ENCODE peak calls at places on chromosome 13, in six cellular contexts. K, I, Q, O, C and J are unnamed samples.

GRCh38 chr13:36282818-36283432 is 14.7 kb downstream of the CCDC169 start:
- DNase-seq in Q (no peak), C (no peak), O (peak), I (peak), K (no peak), J (peak)

GRCh38 chr13:38687246-38688229 is 661 bp downstream of the FREM2 start:
- DNase-seq in Q (no peak), O (no peak), I (no peak), C (no peak), K (no peak), J (no peak)

GRCh38 chr13:31476753-31477152 is 262.6 kb upstream of the RXFP2 start:
- DNase-seq in C (no peak), Q (no peak), I (no peak), K (no peak), O (no peak), J (no peak)

GRCh38 chr13:28532226-28533048 is 37.5 kb upstream of the FLT1 start:
- DNase-seq in O (no peak), Q (no peak), I (no peak), C (no peak), K (no peak), J (no peak)

GRCh38 chr13:45575830-45576180 is 39.7 kb downstream of the ERICH6B start:
- DNase-seq in C (no peak), Q (no peak), K (no peak), O (no peak), I (no peak), J (no peak)

GRCh38 chr13:112782433-112783010 is 92.7 kb downstream of the ATP11A start:
- DNase-seq in O (no peak), I (no peak), C (no peak), K (no peak), Q (no peak), J (no peak)

GRCh38 chr13:27168086-27168485 is 3.5 kb downstream of the USP12 start:
- DNase-seq in I (no peak), C (no peak), O (no peak), Q (no peak), K (no peak), J (no peak)

GRCh38 chr13:50230365-50230978 is 215.2 kb downstream of the KCNRG start:
- DNase-seq in I (peak), C (no peak), O (no peak), Q (no peak), K (no peak), J (no peak)

GRCh38 chr13:30873519-30873918 is 32.6 kb upstream of the MEDAG start:
- DNase-seq in I (no peak), Q (no peak), C (no peak), K (no peak), O (no peak), J (no peak)

GRCh38 chr13:99661791-99662190 is 160.5 kb downstream of the TM9SF2 start:
- DNase-seq in Q (no peak), O (peak), I (no peak), C (no peak), K (no peak), J (no peak)

GRCh38 chr13:43760257-43760656 is 26.5 kb downstream of the ENOX1 start:
- DNase-seq in Q (no peak), C (no peak), I (no peak), O (no peak), K (peak), J (no peak)

GRCh38 chr13:38180670-38181069 is 169.0 kb upstream of the UFM1 start:
- DNase-seq in C (no peak), O (no peak), K (no peak), Q (no peak), I (peak), J (no peak)

GRCh38 chr13:33639158-33639557 is 178.8 kb upstream of the RFC3 start:
- DNase-seq in O (peak), Q (no peak), C (no peak), I (peak), K (no peak), J (no peak)

GRCh38 chr13:40515702-40516101 is 150.7 kb downstream of the FOXO1 start:
- DNase-seq in I (no peak), K (no peak), C (no peak), O (no peak), Q (no peak), J (no peak)

GRCh38 chr13:30584332-30584731 is 33.4 kb upstream of the USPL1 start:
- DNase-seq in K (no peak), Q (no peak), I (no peak), C (no peak), O (no peak), J (no peak)

GRCh38 chr13:112692104-112692503 is 2.3 kb downstream of the ATP11A start:
- DNase-seq in C (no peak), O (no peak), I (no peak), K (no peak), Q (no peak), J (no peak)

GRCh38 chr13:101627556-101627943 is 175.1 kb downstream of the ITGBL1 start:
- DNase-seq in K (no peak), I (no peak), C (peak), O (no peak), Q (no peak), J (no peak)

GRCh38 chr13:20399961-20400360 is 125.7 kb downstream of the CRYL1 start:
- DNase-seq in C (no peak), O (no peak), K (no peak), Q (no peak), I (no peak), J (no peak)

GRCh38 chr13:24052547-24052981 is 108.0 kb upstream of the SPATA13 start:
- DNase-seq in C (no peak), I (peak), Q (no peak), O (no peak), K (no peak), J (no peak)